ENCODE peak calls at places on chromosomes 11 and 22, in six cellular contexts. O is tibial nerve; F is HCT116; Y is naive thymus-derived CD4-positive, alpha-beta T cell; D is mammary epithelial cell; G is gastrocnemius medialis. V is an unnamed sample.

GRCh38 chr22:35552186-35552842 is 11.7 kb downstream of the RASD2 start:
- DNase-seq in Y (peak; percentile 86), D (no peak), O (no peak), G (no peak), F (peak; percentile 42), V (no peak)

GRCh38 chr22:37207981-37208380 is 4.3 kb downstream of the SSTR3 start:
- DNase-seq in D (no peak), G (no peak), F (no peak), O (no peak), Y (peak; percentile 73), V (no peak)

GRCh38 chr11:120682026-120682649 is 170.6 kb downstream of the GRIK4 start:
- DNase-seq in Y (no peak), G (no peak), F (no peak), D (no peak), O (no peak), V (no peak)

GRCh38 chr11:35615911-35616900 is 2.1 kb upstream of the FJX1 start:
- DNase-seq in G (no peak), F (no peak), Y (peak; percentile 45), O (peak; percentile 24), D (no peak), V (no peak)

GRCh38 chr11:2534957-2535672 is 90.3 kb downstream of the KCNQ1 start:
- DNase-seq in O (no peak), G (no peak), D (no peak), F (no peak), Y (no peak), V (peak; percentile 59)

GRCh38 chr11:119108151-119108856 is 1.2 kb downstream of the C2CD2L start:
- DNase-seq in F (no peak), G (no peak), D (peak; percentile 37), Y (peak; percentile 56), O (no peak), V (no peak)

GRCh38 chr11:72614381-72614780 is 59.8 kb downstream of the PDE2A start:
- DNase-seq in D (no peak), O (no peak), Y (no peak), G (no peak), F (no peak), V (no peak)

GRCh38 chr11:107496011-107496410 is 38.4 kb upstream of the CWF19L2 start:
- DNase-seq in O (no peak), F (no peak), Y (no peak), D (peak; percentile 43), G (no peak), V (no peak)

GRCh38 chr11:120652705-120653335 is 141.3 kb downstream of the GRIK4 start:
- DNase-seq in O (no peak), Y (no peak), F (no peak), G (no peak), D (no peak), V (no peak)

GRCh38 chr22:17237031-17237668 is 17.9 kb upstream of the ADA2 start:
- DNase-seq in G (no peak), D (no peak), F (no peak), O (no peak), Y (peak; percentile 50), V (no peak)

GRCh38 chr11:114616516-114616915 is 20.9 kb upstream of the NXPE4 start:
- DNase-seq in F (no peak), D (no peak), Y (no peak), O (no peak), G (no peak), V (no peak)

GRCh38 chr11:134574425-134574824 is 162.4 kb upstream of the B3GAT1 start:
- DNase-seq in G (no peak), D (no peak), F (no peak), Y (no peak), O (no peak), V (no peak)

GRCh38 chr11:103515283-103515682 is 406.1 kb downstream of the DYNC2H1 start:
- DNase-seq in G (no peak), F (no peak), Y (no peak), D (no peak), O (no peak), V (no peak)

GRCh38 chr22:35582861-35583670 is 34.1 kb downstream of the MB start:
- DNase-seq in Y (peak; percentile 52), D (no peak), O (peak; percentile 49), G (no peak), F (peak; percentile 65), V (no peak)

GRCh38 chr11:34213366-34213765 is 107.9 kb downstream of the NAT10 start:
- DNase-seq in G (no peak), F (no peak), Y (no peak), D (peak; percentile 78), O (no peak), V (no peak)

GRCh38 chr11:87036756-87037449 is 831 bp upstream of the TMEM135 start:
- DNase-seq in O (peak; percentile 6), Y (no peak), F (no peak), G (no peak), D (no peak), V (no peak)

GRCh38 chr11:119065369-119065768 is 2.2 kb upstream of the VPS11 start:
- DNase-seq in Y (peak; percentile 65), F (no peak), G (no peak), O (no peak), D (no peak), V (no peak)

GRCh38 chr11:134512791-134513538 is 100.9 kb upstream of the B3GAT1 start:
- DNase-seq in D (no peak), G (no peak), O (no peak), F (no peak), Y (no peak), V (peak; percentile 50)

GRCh38 chr11:46099973-46100335 is 21.3 kb downstream of the PHF21A start:
- DNase-seq in D (peak; percentile 20), G (no peak), Y (no peak), F (no peak), O (no peak), V (no peak)

GRCh38 chr11:57425565-57426438 is 1.1 kb downstream of the SLC43A3 start:
- DNase-seq in O (peak; percentile 59), Y (no peak), F (no peak), D (peak; percentile 36), G (peak; percentile 30), V (no peak)

GRCh38 chr22:20304646-20305045 is 15.2 kb downstream of the DGCR6L start:
- DNase-seq in D (no peak), O (no peak), Y (no peak), G (no peak), F (no peak), V (no peak)

GRCh38 chr11:10287140-10287539 is 6.9 kb downstream of the SBF2 start:
- DNase-seq in F (no peak), G (no peak), Y (no peak), O (no peak), D (no peak), V (no peak)

GRCh38 chr22:20979243-20979809 is 2.8 kb upstream of the LZTR1 start:
- DNase-seq in G (no peak), O (no peak), F (no peak), Y (peak; percentile 73), D (peak; percentile 43), V (peak; percentile 26)

GRCh38 chr22:38080847-38081635 is 2.9 kb downstream of the SLC16A8 start:
- DNase-seq in F (no peak), G (no peak), O (no peak), D (no peak), Y (no peak), V (no peak)

GRCh38 chr11:120871924-120872323 is 152.0 kb upstream of the TBCEL start:
- DNase-seq in Y (no peak), F (no peak), D (no peak), O (no peak), G (no peak), V (no peak)

GRCh38 chr11:100942016-100942415 is 187.6 kb downstream of the PGR start:
- DNase-seq in Y (no peak), D (no peak), O (no peak), F (no peak), G (no peak), V (no peak)

GRCh38 chr22:24466831-24467249 is 28.3 kb upstream of the UPB1 start:
- DNase-seq in G (no peak), F (peak; percentile 6), Y (no peak), O (peak; percentile 36), D (no peak), V (no peak)

GRCh38 chr22:38112361-38112760 is 1.9 kb upstream of the BAIAP2L2 start:
- DNase-seq in G (no peak), F (no peak), Y (no peak), O (no peak), D (no peak), V (no peak)

GRCh38 chr22:48589901-48590300 is 1237.8 kb downstream of the BRD1 start:
- DNase-seq in G (no peak), O (no peak), D (no peak), F (no peak), Y (no peak), V (no peak)
- H3K9me3 ChIP-seq in G (no peaks in the 10 kb centered on the region), O (no peaks in the 10 kb centered on the region), D (peaks cover 58% of the 10 kb centered on the region), F (no peaks in the 10 kb centered on the region), Y (no peaks in the 10 kb centered on the region), V (no peaks in the 10 kb centered on the region)

DNA sequence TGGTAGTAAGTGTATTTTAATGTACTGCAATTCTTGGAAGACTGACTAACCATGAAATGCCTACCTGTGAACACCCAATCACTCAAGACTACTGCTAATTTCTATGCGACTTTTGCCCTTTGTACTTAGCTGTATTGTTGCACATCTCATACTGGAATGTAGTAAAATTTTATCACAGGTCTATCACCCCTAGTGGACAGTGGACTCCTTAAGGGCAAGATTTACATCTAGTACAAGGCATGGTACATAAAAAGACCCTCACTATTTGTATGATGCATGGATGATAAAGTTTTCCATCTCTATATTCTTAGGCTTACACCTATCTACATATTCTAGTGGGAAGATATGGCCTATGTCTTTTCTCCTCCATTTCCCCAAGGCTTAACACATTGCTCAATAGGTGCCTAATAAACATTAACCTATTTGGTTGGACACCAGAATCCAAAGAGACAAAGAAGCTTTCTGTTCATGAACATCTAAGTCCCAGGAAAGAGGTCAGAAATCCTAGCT is 26.1 kb downstream of the SERGEF start:
- DNase-seq in D (no peak), Y (no peak), G (no peak), O (no peak), F (no peak), V (no peak)
- H3K27ac ChIP-seq in D (peak overlapping the region; percentile 53), Y (no peak overlapping the region), G (peak overlapping the region; percentile 71), O (no peak overlapping the region), F (peak overlapping the region; percentile 64), V (peak overlapping the region; percentile 86)

DNA sequence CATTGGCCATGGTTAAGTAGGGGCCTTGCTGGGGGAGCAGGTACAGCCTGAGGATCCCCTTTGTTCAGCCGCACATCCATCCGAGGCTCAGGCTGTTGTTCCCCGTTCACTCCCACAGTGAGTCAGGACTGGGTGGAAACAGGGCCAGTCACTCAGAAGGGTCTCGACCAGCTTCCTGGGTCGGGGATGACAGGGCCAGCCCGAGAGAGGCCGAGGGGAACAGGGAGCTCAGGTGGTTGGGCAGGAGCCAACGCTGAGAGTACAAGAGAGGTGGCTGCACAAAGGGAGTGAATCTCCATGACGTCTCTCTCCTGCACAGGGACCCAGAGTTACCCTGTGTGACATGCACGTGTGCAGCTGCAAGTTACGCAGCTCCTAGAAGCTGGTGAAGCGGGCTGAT is 97.2 kb upstream of the SHANK2 start:
- DNase-seq in G (no peak), O (no peak), D (no peak), Y (no peak), F (no peak), V (no peak)
- H3K27me3 ChIP-seq in G (no peaks in the 10 kb centered on the region), O (no peaks in the 10 kb centered on the region), D (peaks cover 3% of the 10 kb centered on the region), Y (no peaks in the 10 kb centered on the region), F (peaks cover 28% of the 10 kb centered on the region), V (no peaks in the 10 kb centered on the region)

DNA sequence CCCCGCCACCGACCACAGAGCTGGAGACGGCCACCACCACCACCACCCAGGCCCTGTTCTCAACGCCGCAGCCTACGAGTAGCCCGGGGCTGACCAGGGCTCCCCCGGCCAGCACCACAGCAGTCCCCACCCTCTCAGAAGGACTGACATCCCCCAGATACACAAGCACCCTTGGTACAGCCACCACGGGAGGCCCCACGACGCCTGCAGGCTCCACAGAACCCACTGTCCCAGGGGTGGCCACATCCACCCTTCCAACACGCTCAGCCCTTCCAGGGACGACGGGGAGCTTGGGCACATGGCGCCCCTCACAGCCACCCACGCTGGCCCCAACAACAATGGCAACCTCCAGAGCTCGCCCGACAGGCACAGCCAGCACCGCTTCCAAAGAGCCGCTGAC is 18.8 kb downstream of the MUC5B start:
- DNase-seq in O (no peak), Y (no peak), F (no peak), D (no peak), G (no peak), V (no peak)
- H3K9me3 ChIP-seq in O (no peaks in the 10 kb centered on the region), Y (no peaks in the 10 kb centered on the region), F (no peaks in the 10 kb centered on the region), D (peaks cover 21% of the 10 kb centered on the region), G (no peaks in the 10 kb centered on the region), V (no peaks in the 10 kb centered on the region)